ENCODE peak calls at places on chromosomes 12 and 14, in eight cellular contexts. R is activated CD4-positive, alpha-beta T cell treated with anti-CD3 and anti-CD28 coated beads for 48 hours; L is T-helper 9 cell; H is effector CD4-positive, alpha-beta T cell; B is HuH-7.5; O is non-pigmented ciliary epithelial cell; M is activated naive CD4-positive, alpha-beta T cell treated with anti-CD3 and anti-CD28 coated beads for 36 hours; K is GM12864. F is an unnamed sample.

GRCh38 chr14:36134026-36134425 is 42.5 kb downstream of the PTCSC3 start:
- DNase-seq in R (no peak), L (no peak), H (no peak), B (no peak), O (no peak), M (no peak), K (no peak), F (no peak)

GRCh38 chr12:108700833-108701450 is 30.4 kb downstream of the CORO1C start:
- DNase-seq in R (no peak), L (no peak), H (no peak), B (no peak), O (no peak), M (no peak), K (no peak), F (no peak)

GRCh38 chr12:116607039-116607438 is 47.9 kb downstream of the MAP1LC3B2 start:
- DNase-seq in R (no peak), L (no peak), H (no peak), B (no peak), O (no peak), M (no peak), K (no peak), F (no peak)

GRCh38 chr14:89240414-89240813 is 176.6 kb downstream of the FOXN3 start:
- DNase-seq in R (no peak), L (no peak), H (no peak), B (no peak), O (no peak), M (no peak), K (no peak), F (no peak)

GRCh38 chr12:121033625-121034349 is 5.3 kb downstream of the OASL start:
- DNase-seq in R (peak), L (peak), H (peak), B (no peak), O (no peak), M (peak), K (no peak), F (no peak)

GRCh38 chr12:40692617-40693502 is 621 bp downstream of the CNTN1 start:
- DNase-seq in R (no peak), L (no peak), H (no peak), B (no peak), O (no peak), M (no peak), K (no peak), F (no peak)

GRCh38 chr12:132433641-132434395 is 56.1 kb upstream of the FBRSL1 start:
- DNase-seq in R (no peak), L (no peak), H (no peak), B (no peak), O (no peak), M (no peak), K (no peak), F (no peak)

GRCh38 chr14:67853207-67853606 is 33.6 kb downstream of the RAD51B start:
- DNase-seq in R (no peak), L (no peak), H (no peak), B (no peak), O (no peak), M (no peak), K (no peak), F (peak)

GRCh38 chr14:55772521-55772920 is 192.5 kb downstream of the KTN1 start:
- DNase-seq in R (no peak), L (no peak), H (no peak), B (no peak), O (no peak), M (no peak), K (no peak), F (no peak)

GRCh38 chr12:76259660-76260389 is 88.4 kb downstream of the BBS10 start:
- DNase-seq in R (no peak), L (no peak), H (no peak), B (no peak), O (peak), M (no peak), K (no peak), F (no peak)

GRCh38 chr14:25094171-25094907 is 44.4 kb upstream of the STXBP6 start:
- DNase-seq in R (no peak), L (no peak), H (no peak), B (no peak), O (no peak), M (no peak), K (no peak), F (no peak)

GRCh38 chr12:4978737-4979136 is 64.9 kb upstream of the KCNA5 start:
- DNase-seq in R (no peak), L (no peak), H (no peak), B (no peak), O (no peak), M (no peak), K (no peak), F (no peak)

GRCh38 chr12:88897723-88898122 is 317.5 kb upstream of the KITLG start:
- DNase-seq in R (no peak), L (no peak), H (no peak), B (no peak), O (no peak), M (no peak), K (no peak), F (no peak)

GRCh38 chr12:32290411-32290810 is 108.9 kb upstream of the FGD4 start:
- DNase-seq in R (no peak), L (no peak), H (no peak), B (no peak), O (no peak), M (no peak), K (no peak), F (no peak)

GRCh38 chr14:98931911-98932310 is 340.1 kb downstream of the BCL11B start:
- DNase-seq in R (peak), L (peak), H (peak), B (no peak), O (no peak), M (peak), K (no peak), F (no peak)

GRCh38 chr12:77687346-77687745 is 143.3 kb upstream of the NAV3 start:
- DNase-seq in R (no peak), L (no peak), H (no peak), B (no peak), O (no peak), M (no peak), K (no peak), F (no peak)

GRCh38 chr14:30221546-30221945 is 293.9 kb upstream of the PRKD1 start:
- DNase-seq in R (no peak), L (no peak), H (no peak), B (no peak), O (no peak), M (no peak), K (no peak), F (no peak)

GRCh38 chr12:65100140-65100539 is 21.0 kb downstream of the WIF1 start:
- DNase-seq in R (no peak), L (no peak), H (no peak), B (no peak), O (no peak), M (no peak), K (no peak), F (no peak)

GRCh38 chr14:105179191-105179590 is 1.9 kb downstream of the NUDT14 start:
- DNase-seq in R (no peak), L (no peak), H (no peak), B (no peak), O (no peak), M (no peak), K (no peak), F (no peak)

GRCh38 chr14:104660597-104660996 is 28.8 kb upstream of the INF2 start:
- DNase-seq in R (no peak), L (no peak), H (no peak), B (no peak), O (no peak), M (no peak), K (peak), F (peak)

GRCh38 chr14:92586001-92586947 is 72.7 kb downstream of the RIN3 start:
- DNase-seq in R (no peak), L (no peak), H (no peak), B (no peak), O (peak), M (peak), K (peak), F (peak)

GRCh38 chr12:126847005-126847629 is 1419.9 kb upstream of the TMEM132C start:
- DNase-seq in R (no peak), L (no peak), H (no peak), B (no peak), O (no peak), M (no peak), K (no peak), F (no peak)

GRCh38 chr12:69657376-69658137 is 41.5 kb downstream of the BEST3 start:
- DNase-seq in R (no peak), L (no peak), H (no peak), B (peak), O (no peak), M (no peak), K (no peak), F (no peak)